ENCODE peak calls at places on chromosomes 13 and 19, in seven cellular contexts. P, F, U, Y, J, G and D are unnamed samples.

GRCh38 chr13:42926043-42926442 is 66.0 kb downstream of the EPSTI1 start:
- DNase-seq in P (no peak), F (no peak), U (no peak), Y (no peak), J (no peak), G (no peak), D (no peak)

GRCh38 chr13:48400820-48401219 is 12.1 kb downstream of the LPAR6 start:
- DNase-seq in P (no peak), F (no peak), U (no peak), Y (no peak), J (no peak), G (no peak), D (no peak)

GRCh38 chr13:98643479-98643878 is 66.6 kb upstream of the STK24 start:
- DNase-seq in P (no peak), F (no peak), U (no peak), Y (no peak), J (no peak), G (no peak), D (no peak)

GRCh38 chr13:99545979-99546378 is 44.7 kb downstream of the TM9SF2 start:
- DNase-seq in P (no peak), F (no peak), U (no peak), Y (no peak), J (no peak), G (no peak), D (no peak)

GRCh38 chr19:17137417-17137816 is 61.8 kb downstream of the MYO9B start:
- DNase-seq in P (no peak), F (no peak), U (no peak), Y (no peak), J (no peak), G (no peak), D (no peak)

GRCh38 chr13:67410645-67411044 is 180.5 kb upstream of the PCDH9 start:
- DNase-seq in P (no peak), F (no peak), U (no peak), Y (no peak), J (no peak), G (no peak), D (no peak)

GRCh38 chr13:42859760-42860159 is 78.4 kb downstream of the FAM216B start:
- DNase-seq in P (no peak), F (no peak), U (no peak), Y (no peak), J (no peak), G (no peak), D (no peak)

GRCh38 chr13:24187185-24187584 is 26.7 kb downstream of the SPATA13 start:
- DNase-seq in P (no peak), F (no peak), U (no peak), Y (no peak), J (no peak), G (no peak), D (no peak)

GRCh38 chr19:48405850-48406249 is 12.4 kb downstream of the GRIN2D start:
- DNase-seq in P (no peak), F (no peak), U (no peak), Y (peak), J (no peak), G (no peak), D (peak)

GRCh38 chr19:51150627-51151026 is 8.5 kb downstream of the SIGLEC7 start:
- DNase-seq in P (no peak), F (no peak), U (no peak), Y (no peak), J (no peak), G (no peak), D (no peak)

GRCh38 chr13:113776231-113777125 is 17.5 kb downstream of the TMEM255B start:
- DNase-seq in P (no peak), F (no peak), U (no peak), Y (no peak), J (no peak), G (no peak), D (no peak)

GRCh38 chr19:44005968-44006367 is 3.2 kb downstream of the ZNF230 start:
- DNase-seq in P (no peak), F (no peak), U (no peak), Y (no peak), J (no peak), G (no peak), D (no peak)

GRCh38 chr13:59391696-59392095 is 772.0 kb downstream of the DIAPH3 start:
- DNase-seq in P (no peak), F (peak), U (peak), Y (peak), J (peak), G (peak), D (peak)

GRCh38 chr13:25109341-25109740 is 13.4 kb downstream of the PABPC3 start:
- DNase-seq in P (no peak), F (no peak), U (no peak), Y (no peak), J (no peak), G (no peak), D (no peak)

GRCh38 chr13:94300401-94300800 is 179.1 kb downstream of the DCT start:
- DNase-seq in P (no peak), F (no peak), U (no peak), Y (no peak), J (no peak), G (no peak), D (no peak)

GRCh38 chr13:28558126-28558525 is 63.2 kb upstream of the FLT1 start:
- DNase-seq in P (no peak), F (no peak), U (no peak), Y (no peak), J (peak), G (no peak), D (no peak)

GRCh38 chr19:49744946-49745381 is 18.1 kb downstream of the TSKS start:
- DNase-seq in P (no peak), F (no peak), U (no peak), Y (no peak), J (no peak), G (no peak), D (no peak)

GRCh38 chr13:110915874-110916670 is 1.2 kb upstream of the ANKRD10 start:
- DNase-seq in P (no peak), F (no peak), U (no peak), Y (no peak), J (no peak), G (no peak), D (no peak)

GRCh38 chr13:74868044-74868443 is 613.9 kb downstream of the TBC1D4 start:
- DNase-seq in P (no peak), F (no peak), U (no peak), Y (no peak), J (no peak), G (no peak), D (no peak)

GRCh38 chr13:114067381-114067885 is 65.0 kb downstream of the RASA3 start:
- DNase-seq in P (no peak), F (no peak), U (peak), Y (peak), J (no peak), G (no peak), D (peak)

GRCh38 chr19:12886943-12887747 is at the start of gene KLF1:
- DNase-seq in P (no peak), F (no peak), U (no peak), Y (no peak), J (no peak), G (no peak), D (no peak)

GRCh38 chr19:12885749-12886706 is 973 bp downstream of the KLF1 start:
- DNase-seq in P (no peak), F (no peak), U (no peak), Y (no peak), J (no peak), G (no peak), D (no peak)

GRCh38 chr19:12884202-12884601 is 2.8 kb downstream of the KLF1 start:
- DNase-seq in P (no peak), F (no peak), U (no peak), Y (no peak), J (no peak), G (no peak), D (no peak)

GRCh38 chr19:12884627-12884925 is 2.4 kb downstream of the KLF1 start:
- DNase-seq in P (no peak), F (no peak), U (no peak), Y (no peak), J (no peak), G (no peak), D (no peak)

DNA sequence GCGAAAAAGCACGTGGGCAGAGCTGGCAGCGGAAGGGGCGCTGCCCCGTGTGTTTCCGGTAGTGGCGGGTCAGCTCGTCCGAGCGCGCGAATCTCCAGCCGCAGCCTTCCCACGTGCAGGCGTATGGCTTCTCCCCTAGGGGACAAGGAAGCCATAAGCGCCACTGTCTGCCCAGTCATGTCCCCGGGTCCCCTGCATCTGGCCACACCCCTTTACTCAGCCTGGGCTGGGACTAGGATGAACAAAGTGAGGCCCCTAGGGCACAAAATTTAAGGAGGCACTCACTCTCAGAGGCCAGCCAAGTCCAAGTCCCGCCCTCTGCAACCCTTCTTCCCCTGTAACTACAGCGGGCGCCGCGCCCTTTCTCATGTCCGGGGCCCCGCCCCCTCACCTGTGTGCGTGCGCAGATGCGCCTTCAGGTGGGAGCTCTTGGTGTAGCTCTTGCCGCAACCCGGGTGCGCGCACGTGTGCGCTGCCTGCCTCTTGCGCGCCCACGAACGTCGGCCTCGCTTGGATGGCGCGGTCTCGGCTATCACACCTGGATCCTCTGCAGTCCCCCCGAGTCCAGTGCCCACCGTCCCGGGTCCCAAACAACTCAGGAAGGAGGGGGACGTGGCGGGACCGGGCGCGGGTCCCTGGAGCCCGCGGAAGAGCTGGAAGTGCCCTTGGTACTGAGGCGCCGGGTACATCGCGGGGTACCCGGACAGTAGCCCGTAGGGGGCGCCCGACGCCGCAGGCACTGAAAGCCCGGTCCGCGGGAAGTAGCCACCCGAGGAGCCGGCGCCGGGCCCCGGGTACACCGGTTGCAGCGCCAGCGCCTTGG is 1.9 kb downstream of the KLF1 start:
- DNase-seq in P (no peak), F (peak), U (peak), Y (peak), J (no peak), G (no peak), D (peak)
- TF ChIP-seq CTCF in P (peak), F (peak), U (peak), Y (peak), J (peak), G (no peak), D (peak)

GRCh38 chr13:51444922-51445321 is 7.9 kb downstream of the INTS6 start:
- DNase-seq in P (no peak), F (no peak), U (no peak), Y (no peak), J (no peak), G (peak), D (no peak)
- TF ChIP-seq CTCF in P (peak), F (no peak), U (no peak), Y (no peak), J (peak), G (peak), D (peak)

DNA sequence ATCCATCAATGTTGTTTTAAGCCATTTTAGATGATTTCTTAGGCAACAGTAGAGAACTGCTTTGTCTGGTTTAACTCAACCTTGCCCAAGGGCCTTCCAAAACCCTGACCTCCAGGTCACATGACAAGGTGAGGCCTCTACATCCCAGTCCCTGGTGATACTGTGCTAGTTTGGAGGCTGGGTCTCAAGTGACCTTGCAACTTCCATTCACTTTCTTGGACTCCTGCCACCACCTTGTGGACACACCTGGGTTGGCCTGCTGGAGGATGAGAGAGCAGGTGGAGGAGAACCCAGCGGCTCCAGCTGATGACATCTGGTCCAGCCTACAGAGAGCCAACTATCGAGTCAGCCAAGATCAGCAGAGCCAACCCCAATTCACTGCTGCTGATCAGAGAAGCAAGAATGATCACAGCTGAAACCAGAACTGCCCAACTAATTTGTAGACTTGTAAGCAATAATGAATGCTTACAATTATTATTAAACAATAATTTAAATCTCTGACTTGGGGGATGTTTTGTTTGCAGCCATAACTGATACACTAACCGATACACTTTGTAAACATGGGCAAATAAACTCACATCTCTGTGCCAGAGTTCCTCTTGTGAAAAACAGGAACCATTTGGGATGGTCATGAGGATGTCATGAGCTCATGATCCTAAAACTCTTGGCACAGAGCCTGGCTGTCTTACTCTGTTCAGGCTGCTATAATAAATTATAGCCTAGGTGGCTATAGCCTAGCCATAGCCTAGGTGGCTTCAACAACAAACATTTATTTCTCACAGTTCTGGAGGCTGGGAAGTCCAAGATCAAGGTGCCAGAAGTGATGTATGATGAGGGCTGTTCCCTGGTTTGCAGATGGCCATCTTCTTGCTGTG is 11.5 kb downstream of the FAM187B start:
- DNase-seq in P (no peak), F (peak), U (peak), Y (no peak), J (no peak), G (no peak), D (peak)
- TF ChIP-seq CTCF in P (no peak), F (peak), U (no peak), Y (peak), J (no peak), G (no peak), D (peak)

GRCh38 chr19:3721131-3721899 is 13.1 kb downstream of the TJP3 start:
- DNase-seq in P (peak), F (peak), U (peak), Y (peak), J (peak), G (peak), D (peak)
- TF ChIP-seq CTCF in P (no peak), F (no peak), U (no peak), Y (no peak), J (no peak), G (no peak), D (no peak)